ENCODE peak calls at places on chromosomes 3 and 15, in ten cellular contexts. One of them, this sample, is unnamed.

GRCh38 chr15:77144028-77144427 is 73.1 kb upstream of the TSPAN3 start:
- DNase-seq in A549: no peak
- DNase-seq in BE2C: no peak
- DNase-seq in iris pigment epithelial cell: peak
- DNase-seq in activated naive CD8-positive, alpha-beta T cell treated with anti-CD3 and anti-CD28 coated beads, Interleukin-2, amount 50 U/mL, for 24 hours: no peak
- DNase-seq in GM23248: peak
- DNase-seq in NCI-H510A treated with DMSO at 0.1 percent for 48 hours: no peak
- DNase-seq in MCF 10A: no peak
- DNase-seq in fibroblast of lung: peak
- DNase-seq in Caki2: no peak
- DNase-seq in this sample: peak

GRCh38 chr3:185758912-185759311 is 65.9 kb downstream of the IGF2BP2 start:
- DNase-seq in A549: no peak
- DNase-seq in BE2C: no peak
- DNase-seq in iris pigment epithelial cell: no peak
- DNase-seq in activated naive CD8-positive, alpha-beta T cell treated with anti-CD3 and anti-CD28 coated beads, Interleukin-2, amount 50 U/mL, for 24 hours: no peak
- DNase-seq in GM23248: no peak
- DNase-seq in NCI-H510A treated with DMSO at 0.1 percent for 48 hours: peak
- DNase-seq in MCF 10A: no peak
- DNase-seq in fibroblast of lung: no peak
- DNase-seq in Caki2: no peak
- DNase-seq in this sample: no peak

GRCh38 chr3:157087398-157088132 is 72.4 kb downstream of the CCNL1 start:
- DNase-seq in A549: peak
- DNase-seq in BE2C: no peak
- DNase-seq in iris pigment epithelial cell: peak
- DNase-seq in activated naive CD8-positive, alpha-beta T cell treated with anti-CD3 and anti-CD28 coated beads, Interleukin-2, amount 50 U/mL, for 24 hours: no peak
- DNase-seq in GM23248: peak
- DNase-seq in NCI-H510A treated with DMSO at 0.1 percent for 48 hours: no peak
- DNase-seq in MCF 10A: no peak
- DNase-seq in fibroblast of lung: peak
- DNase-seq in Caki2: peak
- DNase-seq in this sample: no peak

GRCh38 chr3:11995061-11995460 is 9.1 kb upstream of the SYN2 start:
- DNase-seq in A549: no peak
- DNase-seq in BE2C: peak
- DNase-seq in iris pigment epithelial cell: no peak
- DNase-seq in activated naive CD8-positive, alpha-beta T cell treated with anti-CD3 and anti-CD28 coated beads, Interleukin-2, amount 50 U/mL, for 24 hours: no peak
- DNase-seq in GM23248: no peak
- DNase-seq in NCI-H510A treated with DMSO at 0.1 percent for 48 hours: peak
- DNase-seq in MCF 10A: no peak
- DNase-seq in fibroblast of lung: no peak
- DNase-seq in Caki2: no peak
- DNase-seq in this sample: no peak

GRCh38 chr15:72141171-72142084 is 23.2 kb downstream of the SENP8 start:
- DNase-seq in A549: no peak
- DNase-seq in BE2C: no peak
- DNase-seq in iris pigment epithelial cell: peak
- DNase-seq in activated naive CD8-positive, alpha-beta T cell treated with anti-CD3 and anti-CD28 coated beads, Interleukin-2, amount 50 U/mL, for 24 hours: no peak
- DNase-seq in GM23248: no peak
- DNase-seq in NCI-H510A treated with DMSO at 0.1 percent for 48 hours: no peak
- DNase-seq in MCF 10A: no peak
- DNase-seq in fibroblast of lung: peak
- DNase-seq in Caki2: peak
- DNase-seq in this sample: no peak

GRCh38 chr15:28110416-28110975 is 11.4 kb upstream of the OCA2 start:
- DNase-seq in A549: no peak
- DNase-seq in BE2C: no peak
- DNase-seq in iris pigment epithelial cell: no peak
- DNase-seq in activated naive CD8-positive, alpha-beta T cell treated with anti-CD3 and anti-CD28 coated beads, Interleukin-2, amount 50 U/mL, for 24 hours: no peak
- DNase-seq in GM23248: no peak
- DNase-seq in NCI-H510A treated with DMSO at 0.1 percent for 48 hours: no peak
- DNase-seq in MCF 10A: no peak
- DNase-seq in fibroblast of lung: no peak
- DNase-seq in Caki2: no peak
- DNase-seq in this sample: peak

GRCh38 chr3:97970929-97971460 is 1.2 kb downstream of the RIOX2 start:
- DNase-seq in A549: no peak
- DNase-seq in BE2C: no peak
- DNase-seq in iris pigment epithelial cell: no peak
- DNase-seq in activated naive CD8-positive, alpha-beta T cell treated with anti-CD3 and anti-CD28 coated beads, Interleukin-2, amount 50 U/mL, for 24 hours: no peak
- DNase-seq in GM23248: peak
- DNase-seq in NCI-H510A treated with DMSO at 0.1 percent for 48 hours: no peak
- DNase-seq in MCF 10A: no peak
- DNase-seq in fibroblast of lung: no peak
- DNase-seq in Caki2: no peak
- DNase-seq in this sample: no peak

GRCh38 chr3:2375371-2375770 is 276.7 kb downstream of the CNTN4 start:
- DNase-seq in A549: no peak
- DNase-seq in BE2C: no peak
- DNase-seq in iris pigment epithelial cell: no peak
- DNase-seq in activated naive CD8-positive, alpha-beta T cell treated with anti-CD3 and anti-CD28 coated beads, Interleukin-2, amount 50 U/mL, for 24 hours: no peak
- DNase-seq in GM23248: no peak
- DNase-seq in NCI-H510A treated with DMSO at 0.1 percent for 48 hours: no peak
- DNase-seq in MCF 10A: no peak
- DNase-seq in fibroblast of lung: no peak
- DNase-seq in Caki2: no peak
- DNase-seq in this sample: no peak

GRCh38 chr15:71325461-71325860 is 210.2 kb downstream of the THSD4 start:
- DNase-seq in A549: no peak
- DNase-seq in BE2C: no peak
- DNase-seq in iris pigment epithelial cell: peak
- DNase-seq in activated naive CD8-positive, alpha-beta T cell treated with anti-CD3 and anti-CD28 coated beads, Interleukin-2, amount 50 U/mL, for 24 hours: no peak
- DNase-seq in GM23248: peak
- DNase-seq in NCI-H510A treated with DMSO at 0.1 percent for 48 hours: no peak
- DNase-seq in MCF 10A: peak
- DNase-seq in fibroblast of lung: peak
- DNase-seq in Caki2: peak
- DNase-seq in this sample: peak

GRCh38 chr15:94586099-94586498 is 354.7 kb downstream of the MCTP2 start:
- DNase-seq in A549: no peak
- DNase-seq in BE2C: no peak
- DNase-seq in iris pigment epithelial cell: no peak
- DNase-seq in activated naive CD8-positive, alpha-beta T cell treated with anti-CD3 and anti-CD28 coated beads, Interleukin-2, amount 50 U/mL, for 24 hours: no peak
- DNase-seq in GM23248: no peak
- DNase-seq in NCI-H510A treated with DMSO at 0.1 percent for 48 hours: no peak
- DNase-seq in MCF 10A: no peak
- DNase-seq in fibroblast of lung: no peak
- DNase-seq in Caki2: no peak
- DNase-seq in this sample: no peak

GRCh38 chr15:77064539-77065308 is 6.2 kb downstream of the TSPAN3 start:
- DNase-seq in A549: peak
- DNase-seq in BE2C: no peak
- DNase-seq in iris pigment epithelial cell: peak
- DNase-seq in activated naive CD8-positive, alpha-beta T cell treated with anti-CD3 and anti-CD28 coated beads, Interleukin-2, amount 50 U/mL, for 24 hours: no peak
- DNase-seq in GM23248: peak
- DNase-seq in NCI-H510A treated with DMSO at 0.1 percent for 48 hours: no peak
- DNase-seq in MCF 10A: peak
- DNase-seq in fibroblast of lung: peak
- DNase-seq in Caki2: peak
- DNase-seq in this sample: no peak

GRCh38 chr3:173371848-173372487 is 25.6 kb upstream of the NLGN1 start:
- DNase-seq in A549: peak
- DNase-seq in BE2C: peak
- DNase-seq in iris pigment epithelial cell: peak
- DNase-seq in activated naive CD8-positive, alpha-beta T cell treated with anti-CD3 and anti-CD28 coated beads, Interleukin-2, amount 50 U/mL, for 24 hours: no peak
- DNase-seq in GM23248: peak
- DNase-seq in NCI-H510A treated with DMSO at 0.1 percent for 48 hours: peak
- DNase-seq in MCF 10A: peak
- DNase-seq in fibroblast of lung: peak
- DNase-seq in Caki2: peak
- DNase-seq in this sample: peak

GRCh38 chr15:99303881-99304280 is 52.6 kb downstream of the LRRC28 start:
- DNase-seq in A549: no peak
- DNase-seq in BE2C: no peak
- DNase-seq in iris pigment epithelial cell: no peak
- DNase-seq in activated naive CD8-positive, alpha-beta T cell treated with anti-CD3 and anti-CD28 coated beads, Interleukin-2, amount 50 U/mL, for 24 hours: no peak
- DNase-seq in GM23248: no peak
- DNase-seq in NCI-H510A treated with DMSO at 0.1 percent for 48 hours: no peak
- DNase-seq in MCF 10A: no peak
- DNase-seq in fibroblast of lung: no peak
- DNase-seq in Caki2: no peak
- DNase-seq in this sample: no peak

GRCh38 chr15:67110958-67111864 is 45.8 kb downstream of the SMAD3 start:
- DNase-seq in A549: no peak
- DNase-seq in BE2C: no peak
- DNase-seq in iris pigment epithelial cell: peak
- DNase-seq in activated naive CD8-positive, alpha-beta T cell treated with anti-CD3 and anti-CD28 coated beads, Interleukin-2, amount 50 U/mL, for 24 hours: no peak
- DNase-seq in GM23248: peak
- DNase-seq in NCI-H510A treated with DMSO at 0.1 percent for 48 hours: no peak
- DNase-seq in MCF 10A: no peak
- DNase-seq in fibroblast of lung: peak
- DNase-seq in Caki2: peak
- DNase-seq in this sample: no peak

GRCh38 chr3:43030162-43030935 is 51.2 kb downstream of the GASK1A start:
- DNase-seq in A549: no peak
- DNase-seq in BE2C: no peak
- DNase-seq in iris pigment epithelial cell: no peak
- DNase-seq in activated naive CD8-positive, alpha-beta T cell treated with anti-CD3 and anti-CD28 coated beads, Interleukin-2, amount 50 U/mL, for 24 hours: no peak
- DNase-seq in GM23248: no peak
- DNase-seq in NCI-H510A treated with DMSO at 0.1 percent for 48 hours: no peak
- DNase-seq in MCF 10A: no peak
- DNase-seq in fibroblast of lung: no peak
- DNase-seq in Caki2: no peak
- DNase-seq in this sample: no peak

GRCh38 chr15:73927476-73928240 is 1.4 kb downstream of the LOXL1 start:
- DNase-seq in A549: peak
- DNase-seq in BE2C: peak
- DNase-seq in iris pigment epithelial cell: peak
- DNase-seq in activated naive CD8-positive, alpha-beta T cell treated with anti-CD3 and anti-CD28 coated beads, Interleukin-2, amount 50 U/mL, for 24 hours: peak
- DNase-seq in GM23248: peak
- DNase-seq in NCI-H510A treated with DMSO at 0.1 percent for 48 hours: peak
- DNase-seq in MCF 10A: peak
- DNase-seq in fibroblast of lung: peak
- DNase-seq in Caki2: peak
- DNase-seq in this sample: no peak

GRCh38 chr3:129690406-129690805 is 83.9 kb upstream of the PLXND1 start:
- DNase-seq in A549: peak
- DNase-seq in BE2C: peak
- DNase-seq in iris pigment epithelial cell: peak
- DNase-seq in activated naive CD8-positive, alpha-beta T cell treated with anti-CD3 and anti-CD28 coated beads, Interleukin-2, amount 50 U/mL, for 24 hours: peak
- DNase-seq in GM23248: peak
- DNase-seq in NCI-H510A treated with DMSO at 0.1 percent for 48 hours: peak
- DNase-seq in MCF 10A: peak
- DNase-seq in fibroblast of lung: peak
- DNase-seq in Caki2: peak
- DNase-seq in this sample: peak

GRCh38 chr15:56760186-56760585 is 26.9 kb upstream of the ZNF280D start:
- DNase-seq in A549: no peak
- DNase-seq in BE2C: no peak
- DNase-seq in iris pigment epithelial cell: peak
- DNase-seq in activated naive CD8-positive, alpha-beta T cell treated with anti-CD3 and anti-CD28 coated beads, Interleukin-2, amount 50 U/mL, for 24 hours: no peak
- DNase-seq in GM23248: peak
- DNase-seq in NCI-H510A treated with DMSO at 0.1 percent for 48 hours: no peak
- DNase-seq in MCF 10A: peak
- DNase-seq in fibroblast of lung: peak
- DNase-seq in Caki2: no peak
- DNase-seq in this sample: peak

GRCh38 chr15:65837301-65838283 is 31.7 kb upstream of the RAB11A start:
- DNase-seq in A549: no peak
- DNase-seq in BE2C: no peak
- DNase-seq in iris pigment epithelial cell: peak
- DNase-seq in activated naive CD8-positive, alpha-beta T cell treated with anti-CD3 and anti-CD28 coated beads, Interleukin-2, amount 50 U/mL, for 24 hours: no peak
- DNase-seq in GM23248: no peak
- DNase-seq in NCI-H510A treated with DMSO at 0.1 percent for 48 hours: no peak
- DNase-seq in MCF 10A: no peak
- DNase-seq in fibroblast of lung: no peak
- DNase-seq in Caki2: no peak
- DNase-seq in this sample: no peak

GRCh38 chr3:122969585-122970453 is 57.7 kb downstream of the SEMA5B start:
- DNase-seq in A549: no peak
- DNase-seq in BE2C: no peak
- DNase-seq in iris pigment epithelial cell: peak
- DNase-seq in activated naive CD8-positive, alpha-beta T cell treated with anti-CD3 and anti-CD28 coated beads, Interleukin-2, amount 50 U/mL, for 24 hours: no peak
- DNase-seq in GM23248: peak
- DNase-seq in NCI-H510A treated with DMSO at 0.1 percent for 48 hours: no peak
- DNase-seq in MCF 10A: peak
- DNase-seq in fibroblast of lung: peak
- DNase-seq in Caki2: peak
- DNase-seq in this sample: peak

GRCh38 chr3:192833177-192833890 is 84.3 kb downstream of the MB21D2 start:
- DNase-seq in A549: peak
- DNase-seq in BE2C: no peak
- DNase-seq in iris pigment epithelial cell: peak
- DNase-seq in activated naive CD8-positive, alpha-beta T cell treated with anti-CD3 and anti-CD28 coated beads, Interleukin-2, amount 50 U/mL, for 24 hours: no peak
- DNase-seq in GM23248: peak
- DNase-seq in NCI-H510A treated with DMSO at 0.1 percent for 48 hours: no peak
- DNase-seq in MCF 10A: peak
- DNase-seq in fibroblast of lung: peak
- DNase-seq in Caki2: no peak
- DNase-seq in this sample: peak

GRCh38 chr3:133384331-133385027 is 15.4 kb upstream of the BFSP2 start:
- DNase-seq in A549: peak
- DNase-seq in BE2C: peak
- DNase-seq in iris pigment epithelial cell: peak
- DNase-seq in activated naive CD8-positive, alpha-beta T cell treated with anti-CD3 and anti-CD28 coated beads, Interleukin-2, amount 50 U/mL, for 24 hours: peak
- DNase-seq in GM23248: peak
- DNase-seq in NCI-H510A treated with DMSO at 0.1 percent for 48 hours: peak
- DNase-seq in MCF 10A: peak
- DNase-seq in fibroblast of lung: peak
- DNase-seq in Caki2: no peak
- DNase-seq in this sample: no peak